ENCODE peak calls at places on chromosomes 4 and X, in six cellular contexts. Z is IMR-90, N is aorta, Q is endothelial cell of umbilical vein, M is heart right ventricle, U is psoas muscle. V is an unnamed sample. For H3K4me1, the result is how much of the 10 kb centered on the place peaks cover.

GRCh38 chr4:159353422-159354116 is 250.7 kb downstream of the RAPGEF2 start:
- DNase-seq in Z (no peak), N (no peak), Q (no peak), M (peak), U (no peak), V (peak)

GRCh38 chr4:20544645-20545044 is 155.6 kb upstream of the PACRGL start:
- DNase-seq in Z (peak), N (no peak), Q (peak), M (no peak), U (no peak), V (no peak)

GRCh38 chr4:174713181-174713580 is 115.9 kb downstream of the GLRA3 start:
- DNase-seq in Z (no peak), N (no peak), Q (no peak), M (no peak), U (no peak), V (no peak)

GRCh38 chr4:67343162-67343561 is 202.1 kb downstream of the CENPC start:
- DNase-seq in Z (no peak), N (no peak), Q (no peak), M (no peak), U (no peak), V (no peak)

GRCh38 chrX:125713633-125714032 is 394.0 kb downstream of the TEX13C start:
- DNase-seq in Z (no peak), N (no peak), Q (no peak), M (no peak), U (no peak), V (no peak)

GRCh38 chrX:114959729-114960128 is 57.7 kb downstream of the IL13RA2 start:
- DNase-seq in Z (peak), N (no peak), Q (no peak), M (no peak), U (no peak), V (no peak)

GRCh38 chr4:119286377-119287002 is 35.4 kb downstream of the FABP2 start:
- DNase-seq in Z (peak), N (no peak), Q (peak), M (peak), U (no peak), V (no peak)

GRCh38 chr4:180571516-180571915 is 1671.7 kb upstream of the TENM3 start:
- DNase-seq in Z (no peak), N (no peak), Q (no peak), M (no peak), U (no peak), V (no peak)

GRCh38 chr4:96472103-96472867 is 632.4 kb downstream of the PDHA2 start:
- DNase-seq in Z (no peak), N (no peak), Q (peak), M (no peak), U (no peak), V (no peak)

GRCh38 chr4:912548-913279 is 19.4 kb downstream of the GAK start:
- DNase-seq in Z (no peak), N (peak), Q (no peak), M (no peak), U (peak), V (no peak)

DNA sequence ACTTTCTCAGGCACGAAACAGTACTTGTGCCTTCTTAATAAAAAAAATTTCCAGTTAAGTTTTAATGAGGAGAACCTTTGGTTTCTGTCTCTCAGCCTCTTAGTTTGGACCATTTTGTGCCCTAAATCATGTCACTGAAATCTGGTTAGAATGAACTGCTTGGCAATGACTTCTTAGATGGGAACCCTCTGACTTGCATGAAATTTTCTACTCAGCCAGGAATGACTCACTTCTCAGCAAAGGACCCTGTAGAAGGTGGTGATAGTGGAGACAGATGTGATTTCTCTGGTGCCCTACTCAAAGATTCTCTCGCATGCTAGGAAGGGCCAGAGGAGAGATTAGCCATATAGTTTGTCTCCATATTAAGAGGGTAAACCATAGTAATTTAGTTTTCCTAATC is 50.5 kb downstream of the RASL11B start:
- DNase-seq in Z (peak), N (no peak), Q (no peak), M (no peak), U (no peak), V (no peak)
- H3K4me1 ChIP-seq in Z (under half), N (under half), Q (under half), M (under half), U (under half), V (under half)

DNA sequence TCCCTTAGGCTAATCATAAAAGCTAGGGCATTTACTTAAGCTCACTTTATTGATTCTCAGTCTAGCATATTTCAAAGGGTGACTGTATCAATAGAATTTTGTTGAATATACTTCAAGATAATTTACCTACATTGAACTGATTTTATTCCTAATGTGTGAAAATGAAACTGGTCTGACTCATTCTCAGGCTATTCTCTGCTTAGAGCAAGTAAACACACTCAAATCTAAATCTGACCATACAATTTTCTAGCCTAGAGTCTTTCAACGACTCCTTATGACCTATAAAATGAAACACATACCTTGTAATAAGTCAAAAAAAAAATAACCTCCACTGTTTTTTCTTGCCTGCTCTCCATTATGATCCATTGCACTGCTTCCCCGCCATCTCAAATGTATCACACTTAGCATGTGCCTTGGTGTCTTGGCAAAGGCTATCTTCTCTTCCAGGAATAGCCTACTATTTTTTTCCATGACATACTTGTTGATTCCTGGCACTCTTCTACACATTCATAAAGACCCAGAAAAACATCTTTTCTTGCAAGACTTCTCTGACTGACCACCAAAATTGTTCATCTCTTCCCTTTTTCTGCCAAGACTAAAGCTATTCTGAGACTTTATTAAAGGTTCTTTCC is 965.1 kb upstream of the HS3ST1 start:
- DNase-seq in Z (no peak), N (no peak), Q (no peak), M (no peak), U (no peak), V (no peak)
- H3K4me1 ChIP-seq in Z (under half), N (under half), Q (under half), M (under half), U (under half), V (under half)

GRCh38 chr4:88614058-88614457 is 21.8 kb downstream of the HERC3 start:
- DNase-seq in Z (no peak), N (no peak), Q (no peak), M (no peak), U (no peak), V (no peak)

GRCh38 chr4:88616275-88616996 is 24.2 kb downstream of the HERC3 start:
- DNase-seq in Z (peak), N (no peak), Q (no peak), M (no peak), U (peak), V (no peak)

GRCh38 chr4:88609387-88609786 is 17.1 kb downstream of the HERC3 start:
- DNase-seq in Z (no peak), N (no peak), Q (peak), M (no peak), U (no peak), V (no peak)

GRCh38 chr4:88610771-88611170 is 18.5 kb downstream of the HERC3 start:
- DNase-seq in Z (peak), N (peak), Q (no peak), M (peak), U (peak), V (peak)

GRCh38 chr4:88613417-88613875 is 21.2 kb downstream of the HERC3 start:
- DNase-seq in Z (no peak), N (no peak), Q (peak), M (no peak), U (no peak), V (no peak)
- H3K4me1 ChIP-seq in Z (under half), N (under half), Q (half or more), M (half or more), U (half or more), V (half or more)

DNA sequence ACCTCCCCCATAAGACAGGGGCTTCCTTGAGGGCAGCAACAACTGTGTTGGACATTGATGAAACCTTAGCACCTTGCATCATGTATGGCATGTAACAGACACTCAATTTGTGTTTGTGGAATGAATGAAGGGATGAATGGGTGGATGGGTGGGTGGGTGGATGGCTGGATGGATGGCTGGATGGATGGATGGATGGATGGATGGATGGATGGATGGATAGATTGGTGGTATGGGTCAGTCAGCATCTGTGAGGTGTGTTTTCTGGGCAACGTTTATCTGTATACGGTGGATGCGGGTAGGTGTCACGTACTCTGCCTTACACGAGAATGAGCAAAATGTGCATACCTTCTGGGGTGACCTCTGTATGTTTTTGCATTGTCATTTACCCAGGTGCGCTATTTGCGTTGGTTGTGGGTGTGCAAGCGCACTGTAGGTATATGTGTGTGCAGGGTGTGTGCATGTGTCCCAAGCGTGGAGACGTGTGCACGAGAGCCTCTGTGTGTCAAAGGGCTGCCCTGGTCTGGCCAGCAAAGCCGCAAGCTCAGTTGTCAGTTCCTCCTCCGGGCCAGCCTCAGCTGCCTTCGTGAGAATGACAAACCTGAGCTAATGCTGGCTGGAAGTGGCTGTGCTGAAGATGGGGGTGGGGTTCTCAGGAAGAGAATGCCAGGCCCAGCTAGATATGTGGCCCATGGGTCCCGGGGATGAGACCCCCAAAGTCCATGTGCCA is 26.5 kb downstream of the ELF4 start:
- DNase-seq in Z (no peak), N (no peak), Q (no peak), M (no peak), U (no peak), V (no peak)
- H3K4me1 ChIP-seq in Z (under half), N (under half), Q (under half), M (under half), U (under half), V (under half)

GRCh38 chrX:10034740-10035260 is 67.6 kb downstream of the CLDN34 start:
- DNase-seq in Z (no peak), N (no peak), Q (no peak), M (no peak), U (no peak), V (no peak)
- H3K4me1 ChIP-seq in Z (under half), N (under half), Q (under half), M (under half), U (under half), V (under half)

GRCh38 chr4:89298788-89299152 is 8.8 kb downstream of the GPRIN3 start:
- DNase-seq in Z (no peak), N (no peak), Q (no peak), M (no peak), U (no peak), V (no peak)
- H3K4me1 ChIP-seq in Z (under half), N (under half), Q (under half), M (under half), U (under half), V (half or more)

V was measured in left ventricle myocardium inferior.